ENCODE peak calls at places on chromosomes 7 and 10, in four cellular contexts. H, F, I and X are unnamed samples.

GRCh38 chr10:111076682-111077661 is at the start of gene ADRA2A:
- DNase-seq in H (peak), F (peak), I (peak), X (no peak)

GRCh38 chr7:57638651-57639050 is 188.7 kb downstream of the ZNF716 start:
- DNase-seq in H (no peak), F (no peak), I (no peak), X (no peak)

GRCh38 chr7:159118220-159118595 is 26.5 kb downstream of the VIPR2 start:
- DNase-seq in H (no peak), F (no peak), I (no peak), X (no peak)

GRCh38 chr10:127564644-127565043 is 15.5 kb downstream of the NPS start:
- DNase-seq in H (no peak), F (no peak), I (no peak), X (no peak)

GRCh38 chr10:60549686-60550085 is 160.0 kb upstream of the ANK3 start:
- DNase-seq in H (no peak), F (no peak), I (no peak), X (no peak)

GRCh38 chr7:4226166-4226857 is 455.8 kb upstream of the FOXK1 start:
- DNase-seq in H (no peak), F (no peak), I (no peak), X (no peak)

GRCh38 chr10:72016608-72017310 is 52.6 kb downstream of the CHST3 start:
- DNase-seq in H (no peak), F (no peak), I (no peak), X (no peak)

GRCh38 chr10:112524637-112525036 is 77.6 kb downstream of the VTI1A start:
- DNase-seq in H (no peak), F (no peak), I (no peak), X (no peak)

GRCh38 chr7:23347682-23348180 is 48.6 kb downstream of the MALSU1 start:
- DNase-seq in H (no peak), F (no peak), I (no peak), X (no peak)

GRCh38 chr10:22427890-22428571 is 82.7 kb downstream of the SPAG6 start:
- DNase-seq in H (no peak), F (no peak), I (no peak), X (no peak)

GRCh38 chr7:2373124-2373556 is 18.5 kb downstream of the EIF3B start:
- DNase-seq in H (no peak), F (peak), I (peak), X (no peak)

GRCh38 chr10:14086596-14086995 is 244.1 kb downstream of the FRMD4A start:
- DNase-seq in H (no peak), F (no peak), I (no peak), X (no peak)

GRCh38 chr10:111698711-111699110 is 484.9 kb downstream of the GPAM start:
- DNase-seq in H (no peak), F (no peak), I (no peak), X (no peak)

GRCh38 chr10:119360181-119360921 is 153.0 kb downstream of the GRK5 start:
- DNase-seq in H (no peak), F (no peak), I (no peak), X (no peak)

GRCh38 chr10:53918755-53919154 is 882.3 kb downstream of the PCDH15 start:
- DNase-seq in H (no peak), F (no peak), I (no peak), X (no peak)

GRCh38 chr10:119167041-119167440 is 1.5 kb upstream of the SFXN4 start:
- DNase-seq in H (no peak), F (no peak), I (no peak), X (no peak)

GRCh38 chr7:130804156-130804708 is 70.2 kb upstream of the KLF14 start:
- DNase-seq in H (no peak), F (no peak), I (no peak), X (no peak)

GRCh38 chr10:78904196-78904595 is 164.6 kb upstream of the ZMIZ1 start:
- DNase-seq in H (peak), F (no peak), I (no peak), X (no peak)

GRCh38 chr10:31619410-31620095 is 300.5 kb downstream of the ZEB1 start:
- DNase-seq in H (no peak), F (no peak), I (no peak), X (no peak)

GRCh38 chr7:148856035-148856881 is 27.8 kb downstream of the EZH2 start:
- DNase-seq in H (peak), F (peak), I (no peak), X (peak)

GRCh38 chr10:86959737-86960002 is 1.3 kb downstream of the SNCG start:
- DNase-seq in H (no peak), F (peak), I (no peak), X (no peak)

GRCh38 chr10:86960003-86960862 is 1.8 kb downstream of the SNCG start:
- DNase-seq in H (no peak), F (peak), I (no peak), X (no peak)

GRCh38 chr10:86961481-86962091 is 3.2 kb downstream of the SNCG start:
- DNase-seq in H (no peak), F (peak), I (no peak), X (no peak)

GRCh38 chr10:86962136-86962980 is 4.0 kb downstream of the SNCG start:
- DNase-seq in H (no peak), F (no peak), I (no peak), X (no peak)

GRCh38 chr10:86960863-86961434 is 2.5 kb downstream of the SNCG start:
- DNase-seq in H (no peak), F (peak), I (no peak), X (no peak)
- H3K27ac ChIP-seq in H (no peak), F (no peak), I (no peak), X (no peak)

GRCh38 chr7:65983965-65984654 is 2.1 kb upstream of the GUSB start:
- DNase-seq in H (peak), F (no peak), I (no peak), X (no peak)
- H3K27ac ChIP-seq in H (no peak), F (no peak), I (no peak), X (no peak)

DNA sequence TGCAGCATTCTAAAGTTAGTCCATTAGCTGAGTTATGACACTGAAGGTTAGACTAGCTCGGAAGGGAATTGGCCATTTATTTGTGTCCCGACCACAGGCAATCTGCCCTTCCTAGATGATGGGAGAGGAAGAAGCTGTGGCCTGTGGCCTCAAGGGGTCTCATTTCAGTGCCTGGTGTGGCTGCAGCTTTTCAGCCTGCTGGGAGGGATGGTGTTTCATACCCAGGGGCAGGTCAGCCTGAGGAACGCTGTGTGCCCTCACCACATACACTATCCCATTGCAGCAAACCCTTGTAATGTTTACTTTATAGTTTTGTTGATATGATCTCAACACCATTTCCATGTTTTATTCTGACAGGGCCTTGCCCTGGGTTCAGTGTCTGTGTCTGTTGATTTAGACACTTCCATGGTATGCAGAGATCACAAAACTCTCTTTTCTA is 173.1 kb downstream of the SLC16A9 start:
- DNase-seq in H (no peak), F (no peak), I (no peak), X (no peak)
- H3K27ac ChIP-seq in H (peak), F (peak), I (peak), X (no peak)

GRCh38 chr7:25399000-25399750 is 170.9 kb upstream of the NPVF start:
- DNase-seq in H (no peak), F (no peak), I (no peak), X (no peak)

GRCh38 chr7:25396661-25397060 is 168.4 kb upstream of the NPVF start:
- DNase-seq in H (no peak), F (peak), I (no peak), X (no peak)

GRCh38 chr7:25398418-25398817 is 170.1 kb upstream of the NPVF start:
- DNase-seq in H (no peak), F (no peak), I (no peak), X (no peak)

GRCh38 chr7:25392571-25393338 is 164.5 kb upstream of the NPVF start:
- DNase-seq in H (no peak), F (peak), I (no peak), X (no peak)

DNA sequence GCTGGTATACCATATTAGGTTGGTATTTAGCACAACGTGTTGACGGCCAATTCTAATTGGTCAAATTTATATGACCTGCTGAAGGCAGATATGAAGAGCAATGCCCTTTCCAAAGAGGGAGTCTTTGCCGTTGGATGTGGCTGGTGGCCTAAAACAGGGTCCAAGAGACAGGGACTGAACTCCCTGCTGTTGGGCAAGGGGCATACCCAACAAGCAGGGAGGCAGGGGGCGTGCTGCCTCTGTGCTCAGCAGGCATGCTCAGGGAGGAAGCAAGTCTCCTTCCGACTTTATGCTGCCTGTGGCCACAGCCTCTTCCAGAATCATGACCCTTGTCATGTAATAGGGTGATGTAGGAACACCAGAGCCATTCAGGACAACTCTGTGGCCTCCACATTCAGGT is 167.7 kb upstream of the NPVF start:
- DNase-seq in H (no peak), F (no peak), I (no peak), X (no peak)
- H3K27ac ChIP-seq in H (no peak), F (peak), I (no peak), X (no peak)

DNA sequence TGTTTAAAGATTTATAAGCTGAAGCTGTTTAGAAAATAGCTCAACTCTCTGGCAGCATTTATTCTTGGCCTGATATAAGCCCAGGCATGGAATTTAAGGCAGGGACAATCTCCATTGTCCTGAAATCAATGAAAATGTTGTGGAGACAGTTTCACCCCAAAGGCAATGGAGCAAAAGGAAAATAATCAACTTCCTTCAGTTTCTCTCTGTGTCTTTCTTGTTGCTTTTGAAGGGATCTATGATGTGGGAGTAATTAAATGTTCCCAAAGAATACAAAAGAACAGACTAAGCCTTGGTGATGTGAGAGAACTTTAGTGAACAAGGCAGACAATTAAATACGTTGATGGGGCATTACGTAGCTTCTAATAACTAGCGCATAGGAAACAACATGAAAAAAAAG is 250.2 kb downstream of the GPR37 start:
- DNase-seq in H (no peak), F (no peak), I (no peak), X (no peak)
- H3K27ac ChIP-seq in H (no peak), F (peak), I (no peak), X (no peak)

GRCh38 chr7:137953692-137954470 is 48.0 kb downstream of the CREB3L2 start:
- DNase-seq in H (no peak), F (no peak), I (no peak), X (no peak)

GRCh38 chr7:137954614-137955013 is 47.3 kb downstream of the CREB3L2 start:
- DNase-seq in H (no peak), F (no peak), I (no peak), X (no peak)

GRCh38 chr7:137952406-137952805 is 49.5 kb downstream of the CREB3L2 start:
- DNase-seq in H (no peak), F (no peak), I (no peak), X (no peak)

GRCh38 chr7:137951700-137952099 is 50.2 kb downstream of the CREB3L2 start:
- DNase-seq in H (no peak), F (no peak), I (no peak), X (no peak)

GRCh38 chr7:137953043-137953691 is 48.7 kb downstream of the CREB3L2 start:
- DNase-seq in H (no peak), F (no peak), I (no peak), X (no peak)
- H3K27ac ChIP-seq in H (peak), F (peak), I (no peak), X (no peak)

GRCh38 chr10:48526846-48527505 is 77.9 kb downstream of the ARHGAP22 start:
- DNase-seq in H (no peak), F (no peak), I (no peak), X (no peak)
- H3K27ac ChIP-seq in H (no peak), F (no peak), I (no peak), X (no peak)

GRCh38 chr10:121540773-121541395 is 57.4 kb downstream of the FGFR2 start:
- DNase-seq in H (no peak), F (no peak), I (no peak), X (no peak)

GRCh38 chr10:121543545-121543944 is 54.7 kb downstream of the FGFR2 start:
- DNase-seq in H (no peak), F (no peak), I (no peak), X (no peak)

GRCh38 chr10:121541450-121541849 is 56.8 kb downstream of the FGFR2 start:
- DNase-seq in H (no peak), F (no peak), I (no peak), X (no peak)

GRCh38 chr10:121539757-121540156 is 58.5 kb downstream of the FGFR2 start:
- DNase-seq in H (no peak), F (no peak), I (no peak), X (no peak)

GRCh38 chr10:121544301-121544869 is 53.9 kb downstream of the FGFR2 start:
- DNase-seq in H (no peak), F (no peak), I (no peak), X (no peak)
- H3K27ac ChIP-seq in H (no peak), F (no peak), I (no peak), X (no peak)

DNA sequence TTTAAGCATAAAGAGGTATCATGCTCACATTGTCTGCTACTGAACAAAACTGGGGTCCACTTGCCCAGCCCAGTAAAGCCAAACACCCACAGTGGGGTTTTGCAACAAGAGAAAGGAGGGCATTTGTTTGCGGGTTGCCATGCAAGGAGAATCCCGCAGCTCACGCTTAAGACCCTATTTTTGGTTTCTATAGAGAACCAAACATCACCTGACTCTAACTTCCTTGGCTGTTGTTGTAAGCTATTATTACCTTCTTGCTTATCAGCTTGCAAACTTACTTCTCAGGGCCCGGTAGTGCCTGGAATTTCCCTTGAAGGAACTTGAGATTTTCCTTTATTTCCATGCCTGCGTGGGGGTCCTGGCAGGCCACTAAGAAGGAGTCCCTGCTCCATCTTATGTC is 20.7 kb downstream of the IFIT3 start:
- DNase-seq in H (no peak), F (no peak), I (no peak), X (no peak)
- H3K27ac ChIP-seq in H (no peak), F (no peak), I (peak), X (no peak)

GRCh38 chr10:95837783-95838182 is 70.0 kb upstream of the CC2D2B start:
- DNase-seq in H (no peak), F (no peak), I (no peak), X (no peak)
- H3K27ac ChIP-seq in H (no peak), F (no peak), I (no peak), X (no peak)